ENCODE peak calls at places on chromosomes 7 and 10, in ten cellular contexts. N is AG09319, C is lower leg skin, P is SK-N-SH, L is NCI-H524, S is omental fat pad, E is fibroblast of mammary gland, J is nucleus accumbens, G is T1000, D is NCI-H2081. Z is an unnamed sample.

GRCh38 chr10:35463105-35463867 is 127.0 kb downstream of the CCNY start:
- DNase-seq in N (no peak), C (no peak), P (no peak), L (no peak), S (no peak), E (no peak), J (no peak), G (no peak), D (no peak), Z (no peak)

GRCh38 chr10:25725917-25726716 is 207.9 kb upstream of the MYO3A start:
- DNase-seq in N (peak), C (peak), P (peak), L (peak), S (no peak), E (peak), J (peak), G (peak), D (peak), Z (peak)

GRCh38 chr7:25359471-25360059 is 131.3 kb upstream of the NPVF start:
- DNase-seq in N (no peak), C (no peak), P (peak), L (no peak), S (no peak), E (peak), J (peak), G (no peak), D (peak), Z (peak)

GRCh38 chr10:9545073-9545472 is 1472.6 kb upstream of the CELF2 start:
- DNase-seq in N (no peak), C (no peak), P (no peak), L (no peak), S (no peak), E (peak), J (no peak), G (no peak), D (no peak), Z (no peak)

GRCh38 chr10:97549587-97550322 is 22.8 kb upstream of the ANKRD2 start:
- DNase-seq in N (no peak), C (no peak), P (peak), L (peak), S (no peak), E (no peak), J (peak), G (no peak), D (no peak), Z (no peak)

GRCh38 chr7:42868456-42868855 is 43.4 kb downstream of the C7orf25 start:
- DNase-seq in N (no peak), C (no peak), P (no peak), L (no peak), S (no peak), E (no peak), J (no peak), G (no peak), D (no peak), Z (no peak)

GRCh38 chr10:99329891-99330674 is 927 bp downstream of the CNNM1 start:
- DNase-seq in N (no peak), C (no peak), P (peak), L (peak), S (no peak), E (peak), J (no peak), G (no peak), D (peak), Z (no peak)

GRCh38 chr7:151404216-151405011 is 5.4 kb downstream of the WDR86 start:
- DNase-seq in N (no peak), C (no peak), P (peak), L (no peak), S (no peak), E (peak), J (no peak), G (no peak), D (no peak), Z (no peak)

GRCh38 chr10:10527861-10528562 is 489.7 kb upstream of the CELF2 start:
- DNase-seq in N (no peak), C (no peak), P (no peak), L (no peak), S (no peak), E (no peak), J (no peak), G (no peak), D (no peak), Z (no peak)

GRCh38 chr10:22634093-22634492 is 80.3 kb downstream of the PIP4K2A start:
- DNase-seq in N (no peak), C (no peak), P (no peak), L (no peak), S (no peak), E (no peak), J (no peak), G (no peak), D (no peak), Z (no peak)

GRCh38 chr10:102596506-102596971 is 47.7 kb upstream of the TRIM8 start:
- DNase-seq in N (no peak), C (no peak), P (peak), L (peak), S (no peak), E (peak), J (peak), G (no peak), D (peak), Z (no peak)

GRCh38 chr7:75861636-75862035 is 17.2 kb upstream of the RHBDD2 start:
- DNase-seq in N (no peak), C (no peak), P (no peak), L (no peak), S (no peak), E (no peak), J (no peak), G (no peak), D (no peak), Z (peak)

GRCh38 chr7:30080818-30081217 is 52.6 kb downstream of the PLEKHA8 start:
- DNase-seq in N (no peak), C (no peak), P (no peak), L (no peak), S (no peak), E (no peak), J (no peak), G (no peak), D (peak), Z (no peak)

GRCh38 chr7:75937958-75938786 is 23.2 kb downstream of the POR start:
- DNase-seq in N (peak), C (peak), P (peak), L (no peak), S (peak), E (peak), J (peak), G (peak), D (no peak), Z (peak)

GRCh38 chr7:2208712-2209111 is 24.0 kb downstream of the MAD1L1 start:
- DNase-seq in N (no peak), C (no peak), P (no peak), L (no peak), S (no peak), E (no peak), J (no peak), G (no peak), D (no peak), Z (no peak)

GRCh38 chr10:28790146-28790545 is 112.8 kb downstream of the BAMBI start:
- DNase-seq in N (no peak), C (no peak), P (no peak), L (peak), S (no peak), E (no peak), J (no peak), G (no peak), D (peak), Z (no peak)

GRCh38 chr7:137592232-137592896 is 248.8 kb upstream of the PTN start:
- DNase-seq in N (no peak), C (peak), P (peak), L (peak), S (no peak), E (peak), J (peak), G (peak), D (peak), Z (peak)

GRCh38 chr10:25061711-25062455 is 45.5 kb downstream of the THNSL1 start:
- DNase-seq in N (no peak), C (no peak), P (no peak), L (no peak), S (no peak), E (peak), J (no peak), G (peak), D (no peak), Z (no peak)

GRCh38 chr7:155787171-155787851 is 25.0 kb downstream of the SHH start:
- DNase-seq in N (no peak), C (no peak), P (peak), L (no peak), S (no peak), E (no peak), J (no peak), G (no peak), D (no peak), Z (peak)

GRCh38 chr7:128869944-128870285 is 7.3 kb downstream of the ATP6V1F start:
- DNase-seq in N (no peak), C (no peak), P (no peak), L (no peak), S (no peak), E (no peak), J (no peak), G (no peak), D (no peak), Z (no peak)

GRCh38 chr7:140447841-140448240 is 31.5 kb downstream of the MKRN1 start:
- DNase-seq in N (no peak), C (no peak), P (no peak), L (no peak), S (no peak), E (no peak), J (no peak), G (no peak), D (no peak), Z (no peak)

GRCh38 chr10:23063387-23064287 is 31.7 kb upstream of the MSRB2 start:
- DNase-seq in N (no peak), C (no peak), P (no peak), L (peak), S (no peak), E (peak), J (no peak), G (no peak), D (no peak), Z (no peak)

GRCh38 chr10:63812491-63812890 is 291.3 kb downstream of the REEP3 start:
- DNase-seq in N (no peak), C (no peak), P (no peak), L (no peak), S (no peak), E (peak), J (no peak), G (no peak), D (no peak), Z (no peak)

GRCh38 chr10:82742478-82742877 is 867.5 kb downstream of the NRG3 start:
- DNase-seq in N (no peak), C (no peak), P (no peak), L (no peak), S (no peak), E (peak), J (no peak), G (peak), D (no peak), Z (no peak)

GRCh38 chr10:88437411-88437810 is 145.7 kb downstream of the RNLS start:
- DNase-seq in N (no peak), C (no peak), P (no peak), L (no peak), S (no peak), E (peak), J (no peak), G (no peak), D (no peak), Z (no peak)

GRCh38 chr10:134743-135600 is at the start of gene ZMYND11:
- DNase-seq in N (peak), C (peak), P (peak), L (peak), S (no peak), E (peak), J (peak), G (no peak), D (peak), Z (peak)

GRCh38 chr10:123847686-123848432 is 43.7 kb downstream of the CPXM2 start:
- DNase-seq in N (peak), C (no peak), P (peak), L (no peak), S (no peak), E (peak), J (no peak), G (no peak), D (no peak), Z (peak)

Z was measured in fibroblast of gingiva.